ENCODE peak calls at places on chromosome 9, in four cellular contexts. One of them, this sample, is unnamed.

GRCh38 chr9:133741716-133742115 is 3.6 kb upstream of the SARDH start:
- DNase-seq in cardiac muscle cell: no peak
- DNase-seq in PC-3: no peak
- DNase-seq in ovary: no peak
- DNase-seq in this sample: no peak

GRCh38 chr9:137044502-137045177 is 1.3 kb downstream of the NPDC1 start:
- DNase-seq in PC-3: peak; percentile 45
- DNase-seq in ovary: no peak
- DNase-seq in cardiac muscle cell: no peak
- DNase-seq in this sample: no peak

GRCh38 chr9:95018099-95018927 is 291.8 kb downstream of the AOPEP start:
- DNase-seq in ovary: no peak
- DNase-seq in cardiac muscle cell: peak; percentile 80
- DNase-seq in PC-3: peak; percentile 89
- DNase-seq in this sample: no peak

GRCh38 chr9:95079461-95079860 is 238.0 kb downstream of the FANCC start:
- DNase-seq in ovary: peak; percentile 10
- DNase-seq in PC-3: no peak
- DNase-seq in cardiac muscle cell: no peak
- DNase-seq in this sample: peak; percentile 26

GRCh38 chr9:20623021-20623747 is 885 bp upstream of the MLLT3 start:
- DNase-seq in cardiac muscle cell: no peak
- DNase-seq in PC-3: peak; percentile 23
- DNase-seq in ovary: peak; percentile 52
- DNase-seq in this sample: peak; percentile 51

GRCh38 chr9:109224751-109225150 is 57.7 kb upstream of the FRRS1L start:
- DNase-seq in PC-3: no peak
- DNase-seq in ovary: no peak
- DNase-seq in cardiac muscle cell: no peak
- DNase-seq in this sample: no peak

GRCh38 chr9:6819112-6819511 is 61.3 kb downstream of the KDM4C start:
- DNase-seq in ovary: no peak
- DNase-seq in PC-3: no peak
- DNase-seq in cardiac muscle cell: no peak
- DNase-seq in this sample: no peak

GRCh38 chr9:107175039-107175438 is 108.0 kb upstream of the RAD23B start:
- DNase-seq in ovary: no peak
- DNase-seq in PC-3: no peak
- DNase-seq in cardiac muscle cell: peak; percentile 71
- DNase-seq in this sample: no peak

GRCh38 chr9:17731308-17731707 is 152.4 kb downstream of the SH3GL2 start:
- DNase-seq in PC-3: no peak
- DNase-seq in cardiac muscle cell: no peak
- DNase-seq in ovary: no peak
- DNase-seq in this sample: no peak

GRCh38 chr9:108544866-108545265 is 310.9 kb downstream of the ACTL7B start:
- DNase-seq in PC-3: no peak
- DNase-seq in cardiac muscle cell: peak; percentile 69
- DNase-seq in ovary: no peak
- DNase-seq in this sample: no peak

GRCh38 chr9:113624721-113625120 is 161.2 kb downstream of the RGS3 start:
- DNase-seq in ovary: peak; percentile 10
- DNase-seq in PC-3: peak; percentile 35
- DNase-seq in cardiac muscle cell: no peak
- DNase-seq in this sample: no peak

GRCh38 chr9:22079873-22080341 is 70.8 kb upstream of the CDKN2B start:
- DNase-seq in PC-3: no peak
- DNase-seq in ovary: no peak
- DNase-seq in cardiac muscle cell: peak; percentile 94
- DNase-seq in this sample: no peak

GRCh38 chr9:27856748-27857147 is 283.5 kb upstream of the C9orf72 start:
- DNase-seq in PC-3: no peak
- DNase-seq in ovary: no peak
- DNase-seq in cardiac muscle cell: no peak
- DNase-seq in this sample: no peak

GRCh38 chr9:38227656-38228055 is 158.6 kb upstream of the SHB start:
- DNase-seq in ovary: no peak
- DNase-seq in cardiac muscle cell: peak; percentile 37
- DNase-seq in PC-3: peak; percentile 33
- DNase-seq in this sample: no peak

GRCh38 chr9:29647451-29647850 is 2074.2 kb upstream of the C9orf72 start:
- DNase-seq in cardiac muscle cell: no peak
- DNase-seq in PC-3: no peak
- DNase-seq in ovary: no peak
- DNase-seq in this sample: no peak

GRCh38 chr9:105445203-105445881 is 2.5 kb upstream of the FSD1L start:
- DNase-seq in PC-3: no peak
- DNase-seq in cardiac muscle cell: no peak
- DNase-seq in ovary: no peak
- DNase-seq in this sample: no peak

GRCh38 chr9:38067892-38068615 is 973 bp downstream of the SHB start:
- DNase-seq in cardiac muscle cell: no peak
- DNase-seq in ovary: peak; percentile 49
- DNase-seq in PC-3: no peak
- DNase-seq in this sample: no peak

GRCh38 chr9:63817622-63818518 is 1467.1 kb downstream of the FOXD4L5 start:
- DNase-seq in ovary: peak; percentile 39
- DNase-seq in cardiac muscle cell: peak; percentile 13
- DNase-seq in PC-3: no peak
- DNase-seq in this sample: peak; percentile 74

GRCh38 chr9:35659340-35659739 is 1.2 kb downstream of the CCDC107 start:
- DNase-seq in PC-3: peak; percentile 84
- DNase-seq in cardiac muscle cell: peak; percentile 68
- DNase-seq in ovary: no peak
- DNase-seq in this sample: no peak

GRCh38 chr9:19137282-19137681 is 10.0 kb upstream of the PLIN2 start:
- DNase-seq in ovary: no peak
- DNase-seq in cardiac muscle cell: peak; percentile 48
- DNase-seq in PC-3: peak; percentile 50
- DNase-seq in this sample: no peak

GRCh38 chr9:113219972-113220371 is 1.1 kb downstream of the FKBP15 start:
- DNase-seq in cardiac muscle cell: peak; percentile 29
- DNase-seq in ovary: no peak
- DNase-seq in PC-3: no peak
- DNase-seq in this sample: no peak

GRCh38 chr9:135163023-135163780 is 75.7 kb downstream of the OLFM1 start:
- DNase-seq in PC-3: no peak
- DNase-seq in cardiac muscle cell: no peak
- DNase-seq in ovary: no peak
- DNase-seq in this sample: no peak

GRCh38 chr9:94824401-94824800 is 97.9 kb downstream of the AOPEP start:
- DNase-seq in ovary: no peak
- DNase-seq in cardiac muscle cell: no peak
- DNase-seq in PC-3: no peak
- DNase-seq in this sample: no peak

GRCh38 chr9:132982508-132982907 is 4.0 kb downstream of the GFI1B start:
- DNase-seq in ovary: no peak
- DNase-seq in cardiac muscle cell: no peak
- DNase-seq in PC-3: no peak
- DNase-seq in this sample: no peak

DNA sequence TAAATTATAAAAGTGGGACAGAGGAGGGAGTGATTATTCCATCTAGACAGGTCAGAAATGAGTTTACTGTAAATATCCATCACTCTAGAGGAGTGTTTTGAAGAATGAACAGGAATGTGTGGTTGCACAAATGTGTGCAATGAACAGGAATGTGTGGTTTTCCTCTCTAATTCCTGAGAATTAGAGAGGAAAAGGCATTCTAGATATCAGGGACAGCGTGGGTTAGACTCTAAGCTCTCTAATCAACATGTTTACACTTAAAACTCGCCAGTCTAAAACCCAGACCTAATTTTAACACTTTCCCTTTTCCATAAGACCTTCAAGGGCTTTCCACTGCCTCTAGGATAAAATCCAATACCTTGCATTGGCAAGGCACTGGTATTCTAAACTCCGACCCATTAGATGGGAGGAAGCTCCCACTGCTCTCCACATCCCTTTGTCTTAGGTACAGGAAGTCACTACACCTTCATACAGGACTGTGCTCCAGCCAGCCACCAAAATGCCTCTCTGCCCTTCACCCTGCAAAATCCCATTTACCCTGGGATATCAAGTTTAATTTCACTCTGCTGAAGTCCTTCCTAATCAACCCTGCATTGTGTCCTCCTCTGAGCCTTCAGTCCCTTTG is 67.9 kb downstream of the NFIB start:
- DNase-seq in cardiac muscle cell: peak; percentile 88
- DNase-seq in PC-3: no peak
- DNase-seq in ovary: no peak
- DNase-seq in this sample: no peak
- H3K27ac ChIP-seq in cardiac muscle cell: no peak overlapping the region
- H3K27ac ChIP-seq in PC-3: no peak overlapping the region
- H3K27ac ChIP-seq in ovary: no peak overlapping the region
- H3K27ac ChIP-seq in this sample: no peak overlapping the region

GRCh38 chr9:127972316-127972871 is 8.4 kb downstream of the EEIG1 start:
- DNase-seq in PC-3: no peak
- DNase-seq in ovary: peak; percentile 32
- DNase-seq in cardiac muscle cell: no peak
- DNase-seq in this sample: peak; percentile 77
- H3K4me3 ChIP-seq in PC-3: no peak overlapping the region
- H3K4me3 ChIP-seq in ovary: no peak overlapping the region
- H3K4me3 ChIP-seq in cardiac muscle cell: no peak overlapping the region
- H3K4me3 ChIP-seq in this sample: peak overlapping the region; percentile 33

GRCh38 chr9:84756156-84756555 is 86.6 kb downstream of the NTRK2 start:
- DNase-seq in PC-3: no peak
- DNase-seq in cardiac muscle cell: no peak
- DNase-seq in ovary: no peak
- DNase-seq in this sample: no peak
- H3K27ac ChIP-seq in PC-3: no peak overlapping the region
- H3K27ac ChIP-seq in cardiac muscle cell: no peak overlapping the region
- H3K27ac ChIP-seq in ovary: no peak overlapping the region
- H3K27ac ChIP-seq in this sample: peak overlapping the region; percentile 76

GRCh38 chr9:14349141-14349817 is 35.3 kb upstream of the NFIB start:
- DNase-seq in cardiac muscle cell: peak; percentile 52
- DNase-seq in ovary: no peak
- DNase-seq in PC-3: no peak
- DNase-seq in this sample: no peak
- H3K4me3 ChIP-seq in cardiac muscle cell: peak overlapping the region; percentile 37
- H3K4me3 ChIP-seq in ovary: peak overlapping the region; percentile 47
- H3K4me3 ChIP-seq in PC-3: no peak overlapping the region
- H3K4me3 ChIP-seq in this sample: peak overlapping the region; percentile 62

DNA sequence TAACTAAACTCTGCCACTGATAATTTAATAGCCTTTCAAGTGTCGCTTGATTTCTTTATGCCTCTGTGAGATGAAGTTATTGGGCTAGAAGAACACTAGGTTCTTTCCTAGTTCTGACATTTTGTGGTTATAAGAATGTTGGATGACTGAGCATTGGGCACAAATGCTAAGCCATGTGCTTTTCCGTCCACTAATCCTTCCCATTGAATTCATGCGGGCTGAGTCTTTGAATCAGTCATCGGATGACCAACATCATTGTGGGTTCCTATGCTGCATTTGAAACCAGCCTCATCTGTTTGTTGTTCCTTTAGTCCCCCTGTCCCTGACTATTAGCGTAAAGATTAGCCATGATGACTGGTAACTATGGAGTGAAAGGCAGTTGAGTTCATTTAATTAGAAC is 58.5 kb downstream of the ALDH1A1 start:
- DNase-seq in ovary: no peak
- DNase-seq in cardiac muscle cell: no peak
- DNase-seq in PC-3: no peak
- DNase-seq in this sample: no peak
- H3K27ac ChIP-seq in ovary: no peak overlapping the region
- H3K27ac ChIP-seq in cardiac muscle cell: no peak overlapping the region
- H3K27ac ChIP-seq in PC-3: no peak overlapping the region
- H3K27ac ChIP-seq in this sample: no peak overlapping the region

GRCh38 chr9:34121996-34122395 is 4.5 kb downstream of the DCAF12 start:
- DNase-seq in cardiac muscle cell: peak; percentile 86
- DNase-seq in PC-3: no peak
- DNase-seq in ovary: no peak
- DNase-seq in this sample: no peak

GRCh38 chr9:34124103-34124502 is 2.4 kb downstream of the DCAF12 start:
- DNase-seq in PC-3: no peak
- DNase-seq in cardiac muscle cell: peak; percentile 6
- DNase-seq in ovary: no peak
- DNase-seq in this sample: no peak

GRCh38 chr9:34124923-34125322 is 1.6 kb downstream of the DCAF12 start:
- DNase-seq in ovary: no peak
- DNase-seq in cardiac muscle cell: peak; percentile 15
- DNase-seq in PC-3: peak; percentile 9
- DNase-seq in this sample: no peak

GRCh38 chr9:34125681-34126206 is 754 bp downstream of the DCAF12 start:
- DNase-seq in cardiac muscle cell: peak; percentile 15
- DNase-seq in ovary: no peak
- DNase-seq in PC-3: peak; percentile 44
- DNase-seq in this sample: no peak

GRCh38 chr9:34123682-34124081 is 2.8 kb downstream of the DCAF12 start:
- DNase-seq in cardiac muscle cell: no peak
- DNase-seq in ovary: no peak
- DNase-seq in PC-3: no peak
- DNase-seq in this sample: no peak
- H3K4me3 ChIP-seq in cardiac muscle cell: no peak overlapping the region
- H3K4me3 ChIP-seq in ovary: no peak overlapping the region
- H3K4me3 ChIP-seq in PC-3: no peak overlapping the region
- H3K4me3 ChIP-seq in this sample: no peak overlapping the region

GRCh38 chr9:129487307-129487657 is 133.6 kb downstream of the C9orf50 start:
- DNase-seq in PC-3: no peak
- DNase-seq in ovary: no peak
- DNase-seq in cardiac muscle cell: no peak
- DNase-seq in this sample: no peak
- H3K27ac ChIP-seq in PC-3: peak overlapping the region; percentile 98
- H3K27ac ChIP-seq in ovary: peak overlapping the region; percentile 100
- H3K27ac ChIP-seq in cardiac muscle cell: peak overlapping the region; percentile 72
- H3K27ac ChIP-seq in this sample: peak overlapping the region; percentile 99